ENCODE peak calls at places on chromosomes 3 and 15, in nine cellular contexts. G is natural killer cell, J is upper lobe of left lung, X is BJ, A is brain microvascular endothelial cell, T is fibroblast of lung, S is tibial artery, C is AG09309, H is epithelial cell of esophagus. D is an unnamed sample.

GRCh38 chr3:49271047-49271446 is 6.0 kb downstream of the C3orf62 start:
- DNase-seq in A (no peak), G (no peak), S (no peak), H (no peak), C (no peak), J (no peak), T (no peak), X (no peak), D (no peak)

GRCh38 chr3:172522871-172523818 is at the start of gene TNFSF10:
- DNase-seq in H (peak), G (peak), A (no peak), J (no peak), S (peak), C (no peak), X (no peak), T (peak), D (no peak)

GRCh38 chr15:92629975-92630626 is 25.5 kb downstream of the FAM174B start:
- DNase-seq in X (no peak), A (no peak), C (no peak), G (no peak), T (no peak), S (peak), J (no peak), H (no peak), D (no peak)

GRCh38 chr3:35651456-35651855 is 12.1 kb downstream of the ARPP21 start:
- DNase-seq in H (no peak), S (no peak), X (no peak), C (no peak), G (no peak), T (peak), J (no peak), A (no peak), D (no peak)

GRCh38 chr3:153680526-153680925 is 440.7 kb upstream of the ARHGEF26 start:
- DNase-seq in H (no peak), S (no peak), X (no peak), C (no peak), G (no peak), A (no peak), J (no peak), T (no peak), D (no peak)

GRCh38 chr3:46987485-46988401 is 8.3 kb downstream of the NBEAL2 start:
- DNase-seq in X (no peak), G (peak), A (no peak), H (peak), S (no peak), T (no peak), C (no peak), J (peak), D (no peak)

GRCh38 chr15:45128971-45129639 is 574 bp downstream of the DUOXA1 start:
- DNase-seq in S (no peak), A (no peak), G (no peak), T (no peak), H (peak), C (no peak), J (peak), X (no peak), D (no peak)

GRCh38 chr15:50798684-50799083 is 33.2 kb upstream of the SPPL2A start:
- DNase-seq in J (no peak), T (peak), G (no peak), S (no peak), A (peak), C (no peak), X (no peak), H (peak), D (no peak)

GRCh38 chr3:170749765-170750477 is 120.1 kb downstream of the RPL22L1 start:
- DNase-seq in X (no peak), J (no peak), T (peak), H (no peak), G (no peak), C (no peak), A (no peak), S (no peak), D (no peak)

GRCh38 chr3:81245043-81245442 is 516.4 kb downstream of the GBE1 start:
- DNase-seq in A (no peak), G (no peak), J (no peak), C (no peak), S (no peak), H (no peak), T (peak), X (no peak), D (no peak)

DNA sequence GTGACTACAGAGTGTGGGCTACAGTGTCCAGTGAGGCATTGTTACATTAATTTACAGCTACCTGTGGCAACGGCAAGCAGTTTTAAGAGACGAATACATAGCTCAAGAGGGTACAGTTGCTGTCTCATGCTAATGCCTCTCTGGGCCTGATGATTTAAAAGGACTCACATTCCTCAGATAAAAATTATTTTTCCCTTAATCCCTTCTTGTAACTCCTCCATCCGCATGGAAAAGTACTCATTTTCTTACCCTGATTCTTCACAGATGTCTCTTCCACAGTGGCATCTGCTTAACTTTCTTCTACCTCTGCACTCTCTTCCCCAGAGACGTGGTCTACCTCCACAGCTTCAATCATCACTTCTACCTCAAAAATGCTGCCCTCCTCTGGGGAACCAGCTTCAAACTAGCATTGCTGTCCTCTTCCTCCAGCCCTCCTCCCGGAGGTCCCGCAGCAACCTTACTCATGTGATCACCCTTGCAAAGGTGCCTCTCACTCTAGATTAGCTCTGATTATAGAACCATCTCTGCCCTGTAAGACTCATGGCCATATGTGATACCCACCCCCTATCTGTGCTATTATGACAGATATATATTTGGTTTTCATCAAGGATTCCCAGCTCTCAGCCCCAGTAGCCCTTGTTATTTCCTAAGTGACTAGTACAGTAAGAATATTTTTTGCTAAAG is 21.4 kb upstream of the ABHD17C start:
- DNase-seq in X (no peak), S (no peak), G (no peak), A (no peak), H (no peak), C (no peak), J (no peak), T (no peak), D (no peak)
- TF ChIP-seq CTCF in X (peak), S (no peak), G (no peak), A (peak), H (no peak), C (no peak), J (no peak), T (no peak), D (no peak)

GRCh38 chr3:120622870-120623718 is 27.0 kb downstream of the NDUFB4 start:
- DNase-seq in J (no peak), C (peak), A (peak), X (peak), T (peak), S (no peak), G (no peak), H (peak), D (no peak)
- TF ChIP-seq CTCF in J (no peak), C (no peak), A (peak), X (no peak), T (no peak), S (no peak), G (no peak), H (no peak), D (peak)

DNA sequence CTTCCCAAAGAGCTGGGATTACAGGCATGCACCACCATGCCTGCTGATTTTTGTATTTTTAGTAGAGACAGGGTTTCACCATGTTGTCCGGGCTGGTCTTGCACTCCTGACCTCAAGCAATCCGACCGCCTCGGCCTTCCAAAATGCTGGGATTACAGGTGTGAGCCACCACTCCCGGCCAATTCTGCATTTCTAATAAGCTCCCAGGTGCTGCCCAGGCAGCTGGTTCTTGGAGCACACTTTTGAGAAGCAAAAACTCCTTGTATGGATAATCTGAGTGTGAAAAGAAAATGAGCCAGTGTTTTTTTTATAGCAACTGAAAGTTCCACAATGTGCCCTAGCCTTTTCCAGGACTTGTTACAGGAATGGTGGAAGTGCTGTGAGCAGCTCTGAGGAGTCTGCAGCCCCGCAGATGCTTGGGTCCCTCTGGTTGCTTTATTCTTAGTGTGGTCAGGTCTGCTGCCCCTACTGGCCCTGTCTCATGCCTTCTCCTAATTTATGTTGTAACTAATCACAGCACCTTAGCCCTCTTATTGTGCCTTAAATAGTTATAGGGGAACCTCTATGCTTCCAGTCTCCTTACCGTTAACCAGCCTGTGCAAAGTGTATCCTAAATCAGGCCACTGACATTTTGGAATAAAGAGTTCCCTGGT is 13.5 kb upstream of the KCNAB1 start:
- DNase-seq in H (no peak), T (no peak), G (no peak), S (no peak), C (no peak), J (no peak), X (no peak), A (no peak), D (no peak)
- TF ChIP-seq CTCF in H (peak), T (no peak), G (no peak), S (no peak), C (no peak), J (no peak), X (no peak), A (peak), D (peak)

GRCh38 chr3:43872901-43873300 is 182.2 kb downstream of the ABHD5 start:
- DNase-seq in T (peak), S (no peak), A (peak), G (no peak), J (no peak), X (no peak), C (peak), H (peak), D (no peak)
- TF ChIP-seq CTCF in T (no peak), S (no peak), A (no peak), G (no peak), J (no peak), X (no peak), C (no peak), H (no peak), D (no peak)

DNA sequence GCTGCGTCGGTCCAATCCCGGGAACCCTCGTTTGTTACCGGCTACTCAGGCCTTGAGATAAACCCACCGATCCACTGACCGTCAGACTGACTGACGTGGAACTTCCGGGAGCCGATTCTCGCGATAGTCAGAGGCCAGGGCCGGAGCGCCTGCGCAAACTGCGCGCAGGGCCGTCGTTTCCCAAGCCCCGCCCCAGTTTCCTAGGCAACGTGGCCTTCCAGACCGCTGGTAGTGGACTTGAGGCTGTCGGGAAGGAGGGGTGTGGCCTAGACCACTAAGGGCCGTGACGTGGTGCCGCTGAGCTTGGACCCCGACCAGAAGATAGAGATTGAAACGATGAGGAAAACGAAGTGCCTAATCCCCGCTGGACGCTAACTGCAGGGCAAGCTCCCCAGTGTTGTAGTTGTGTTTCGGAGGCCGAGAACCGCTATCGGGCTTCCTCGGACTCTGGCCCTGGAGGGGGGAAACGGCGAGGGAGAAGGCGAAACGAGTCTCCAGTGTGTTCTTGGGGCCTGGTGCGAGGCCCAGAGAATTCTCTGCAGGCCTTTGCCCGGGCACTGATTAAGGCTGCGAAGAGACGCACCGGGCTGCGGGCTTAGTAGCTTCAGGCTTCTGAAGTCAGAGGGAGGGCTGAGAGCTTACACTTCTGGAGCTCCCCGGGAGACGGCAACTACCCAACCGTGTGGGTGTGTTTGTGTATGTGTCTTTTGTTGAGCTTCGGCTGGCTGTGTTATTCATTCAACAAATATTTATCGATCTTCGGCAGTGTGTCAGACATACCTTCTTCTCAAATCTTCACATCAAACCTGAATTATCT is at the start of gene COPB2:
- DNase-seq in T (peak), X (peak), G (peak), A (peak), S (peak), J (peak), C (peak), H (peak), D (peak)
- TF ChIP-seq CTCF in T (no peak), X (no peak), G (no peak), A (no peak), S (no peak), J (no peak), C (no peak), H (no peak), D (no peak)

GRCh38 chr15:57079446-57079845 is 161.0 kb downstream of the TCF12 start:
- DNase-seq in X (no peak), A (no peak), C (no peak), T (peak), G (no peak), H (no peak), S (no peak), J (no peak), D (no peak)

GRCh38 chr15:57084178-57084577 is 165.7 kb downstream of the TCF12 start:
- DNase-seq in H (no peak), S (no peak), A (no peak), T (no peak), J (no peak), C (no peak), X (no peak), G (no peak), D (no peak)

GRCh38 chr15:57085267-57085666 is 166.8 kb downstream of the TCF12 start:
- DNase-seq in J (no peak), C (no peak), H (peak), T (peak), S (no peak), A (no peak), X (no peak), G (no peak), D (no peak)

DNA sequence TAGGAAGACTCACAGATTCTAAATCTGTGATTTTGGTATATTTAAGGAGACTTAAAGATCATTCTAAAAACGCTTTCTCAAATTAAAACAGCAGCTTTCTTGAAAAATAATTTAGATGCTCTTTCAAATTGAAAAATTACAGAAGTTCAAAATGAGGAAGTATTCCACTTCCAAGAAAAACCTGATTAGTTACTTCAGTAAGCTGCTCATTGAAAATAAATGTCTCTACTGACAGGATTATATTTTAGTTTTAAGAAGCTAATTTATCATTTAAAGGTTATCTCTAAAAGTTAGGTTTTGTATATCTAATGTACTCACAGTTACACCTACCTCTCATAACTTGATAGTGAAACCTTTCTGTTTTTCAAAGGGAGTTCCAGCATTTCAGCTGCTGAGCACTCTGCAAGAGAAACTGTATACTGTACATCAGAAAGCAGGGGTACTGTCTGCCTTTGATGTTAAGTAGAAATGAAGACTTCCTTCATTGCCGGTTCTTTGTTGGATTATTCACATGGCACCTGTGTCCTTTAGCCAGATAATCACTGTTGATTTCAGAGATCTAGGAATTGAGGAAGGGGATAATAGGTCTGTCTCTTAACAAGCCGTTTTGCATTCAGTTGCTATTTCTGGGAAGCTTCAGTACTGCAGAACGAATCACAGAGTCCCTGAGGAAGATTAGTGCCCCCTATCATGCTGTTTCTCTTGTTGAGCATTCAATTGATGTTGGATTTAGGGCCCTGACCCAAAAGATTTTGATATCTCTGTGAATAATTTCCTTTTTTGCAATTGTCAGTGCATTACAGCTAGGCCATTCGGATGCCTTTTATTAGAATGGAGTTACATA is 161.7 kb downstream of the TCF12 start:
- DNase-seq in A (no peak), J (no peak), T (no peak), X (no peak), G (no peak), C (no peak), S (no peak), H (no peak), D (no peak)
- TF ChIP-seq CTCF in A (peak), J (no peak), T (no peak), X (peak), G (no peak), C (no peak), S (no peak), H (no peak), D (no peak)